ENCODE peak calls at places on chromosome 21, in ten cellular contexts. C is breast epithelium, O is spleen, H is suprapubic skin, D is prostate gland, Q is K562, G is transverse colon, V is HCT116, X is sigmoid colon, M is stomach. U is an unnamed sample.

GRCh38 chr21:40768056-40768455 is 78.9 kb downstream of the DSCAM start:
- DNase-seq in C (no peak), O (no peak), H (no peak), D (no peak), Q (no peak), G (no peak), V (no peak), X (no peak), M (no peak), U (no peak)

GRCh38 chr21:32584472-32584871 is 851 bp downstream of the TCP10L start:
- DNase-seq in C (no peak), O (no peak), H (no peak), D (no peak), Q (no peak), G (no peak), V (no peak), X (no peak), M (no peak), U (no peak)

GRCh38 chr21:36767096-36767495 is 68.2 kb downstream of the SIM2 start:
- DNase-seq in C (no peak), O (no peak), H (no peak), D (no peak), Q (no peak), G (peak), V (no peak), X (no peak), M (no peak), U (no peak)

GRCh38 chr21:38769253-38769780 is 36.4 kb upstream of the ETS2 start:
- DNase-seq in C (no peak), O (no peak), H (no peak), D (no peak), Q (no peak), G (no peak), V (no peak), X (no peak), M (no peak), U (peak)

GRCh38 chr21:41926068-41926806 is 27.6 kb downstream of the C2CD2 start:
- DNase-seq in C (peak), O (no peak), H (no peak), D (peak), Q (no peak), G (no peak), V (no peak), X (peak), M (peak), U (no peak)

GRCh38 chr21:31612889-31613785 is 46.4 kb upstream of the SOD1 start:
- DNase-seq in C (no peak), O (no peak), H (no peak), D (no peak), Q (no peak), G (no peak), V (no peak), X (no peak), M (no peak), U (no peak)

GRCh38 chr21:42671778-42672593 is 18.6 kb downstream of the PDE9A start:
- DNase-seq in C (no peak), O (no peak), H (no peak), D (peak), Q (no peak), G (no peak), V (no peak), X (no peak), M (no peak), U (no peak)

GRCh38 chr21:42187976-42188653 is 30.8 kb upstream of the ABCG1 start:
- DNase-seq in C (no peak), O (peak), H (no peak), D (no peak), Q (no peak), G (peak), V (no peak), X (peak), M (peak), U (no peak)

GRCh38 chr21:14585122-14585521 is 39.0 kb upstream of the SAMSN1 start:
- DNase-seq in C (no peak), O (no peak), H (no peak), D (no peak), Q (no peak), G (no peak), V (no peak), X (no peak), M (no peak), U (no peak)

GRCh38 chr21:35619184-35619583 is 441.1 kb downstream of the SETD4 start:
- DNase-seq in C (no peak), O (no peak), H (no peak), D (no peak), Q (peak), G (no peak), V (no peak), X (no peak), M (no peak), U (no peak)

GRCh38 chr21:37538971-37539590 is 172.5 kb downstream of the DYRK1A start:
- DNase-seq in C (no peak), O (no peak), H (no peak), D (no peak), Q (no peak), G (no peak), V (no peak), X (no peak), M (no peak), U (no peak)

GRCh38 chr21:38359090-38359489 is 102.3 kb downstream of the KCNJ15 start:
- DNase-seq in C (no peak), O (no peak), H (no peak), D (no peak), Q (no peak), G (no peak), V (no peak), X (no peak), M (no peak), U (no peak)

DNA sequence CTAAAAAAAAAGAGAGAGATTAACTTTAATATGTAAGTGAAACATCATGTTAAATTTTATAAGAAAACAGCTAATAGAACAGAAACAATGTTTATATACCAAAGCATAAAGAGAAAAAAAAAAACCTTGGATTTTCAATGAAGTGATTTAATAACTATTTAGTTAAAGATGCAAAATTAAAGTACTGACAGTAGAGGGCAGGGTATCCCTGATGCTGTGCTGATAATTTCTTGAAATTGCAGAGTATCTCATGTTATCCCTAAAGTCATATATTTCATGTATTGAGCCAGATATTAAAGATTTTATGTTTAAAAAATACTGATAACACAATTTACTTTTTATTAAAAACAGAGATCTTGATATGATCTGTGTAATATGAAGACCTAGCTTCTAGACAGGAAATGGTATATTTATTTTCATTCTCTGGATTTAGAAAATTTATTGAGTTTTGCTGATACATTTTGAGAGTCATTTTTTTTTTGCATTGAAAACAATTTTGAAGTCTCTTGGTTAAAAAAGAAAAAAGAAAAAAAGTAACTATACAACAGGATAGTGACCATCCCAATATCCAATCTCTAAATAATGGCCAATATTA is 273.2 kb downstream of the USP25 start:
- DNase-seq in C (no peak), O (no peak), H (no peak), D (no peak), Q (no peak), G (no peak), V (no peak), X (no peak), M (no peak), U (no peak)
- TF ChIP-seq CTCF in C (no peak), O (no peak), H (no peak), D (peak), Q (no peak), G (no peak), V (no peak), X (no peak), M (no peak), U (no peak)

DNA sequence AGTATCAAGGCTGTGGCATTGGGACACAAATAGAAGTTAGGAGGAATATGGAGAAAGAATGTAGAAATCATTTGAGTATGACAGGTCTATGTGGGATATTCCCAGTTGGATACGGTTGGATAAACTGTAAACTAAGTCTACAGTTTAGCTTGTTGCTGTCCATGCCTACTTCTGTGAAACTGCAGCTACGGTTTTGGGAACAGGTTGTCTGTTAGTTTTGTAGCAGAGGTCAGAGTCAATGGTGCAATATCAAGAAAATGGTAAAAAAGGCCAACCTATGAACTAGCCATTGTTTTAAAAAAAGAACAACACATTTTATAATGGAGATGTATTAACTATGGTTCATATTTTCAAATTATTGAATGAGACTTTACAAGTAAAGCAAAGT is 23.8 kb downstream of the BACH1 start:
- DNase-seq in C (no peak), O (no peak), H (no peak), D (no peak), Q (no peak), G (no peak), V (no peak), X (no peak), M (no peak), U (no peak)
- TF ChIP-seq POLR2AphosphoS5 in C (no peak), O (no peak), H (no peak), D (no peak), Q (no peak), G (no peak), V (no peak), X (no peak), M (no peak), U (no peak)

GRCh38 chr21:33978585-33978984 is 63.0 kb upstream of the ATP5PO start:
- DNase-seq in C (no peak), O (no peak), H (no peak), D (no peak), Q (no peak), G (no peak), V (no peak), X (no peak), M (no peak), U (no peak)
- TF ChIP-seq CTCF in C (no peak), O (no peak), H (no peak), D (no peak), Q (no peak), G (no peak), V (no peak), X (no peak), M (no peak), U (no peak)

GRCh38 chr21:44914176-44914874 is 6.4 kb downstream of the ITGB2 start:
- DNase-seq in C (no peak), O (peak), H (no peak), D (no peak), Q (no peak), G (peak), V (no peak), X (no peak), M (peak), U (no peak)
- TF ChIP-seq POLR2AphosphoS5 in C (no peak), O (peak), H (no peak), D (no peak), Q (no peak), G (no peak), V (no peak), X (no peak), M (no peak), U (no peak)

GRCh38 chr21:46661211-46661625 is 25.7 kb downstream of the PRMT2 start:
- DNase-seq in C (no peak), O (no peak), H (no peak), D (no peak), Q (no peak), G (peak), V (no peak), X (peak), M (peak), U (no peak)
- TF ChIP-seq CTCF in C (peak), O (peak), H (peak), D (peak), Q (no peak), G (peak), V (peak), X (no peak), M (peak), U (peak)